ENCODE peak calls at places on chromosome 20, in four cellular contexts. F is A172; D is HT1080; J is stimulated activated CD4-positive, alpha-beta T cell treated with anti-CD3 and anti-CD28 coated beads, Interleukin-1b, Interleukin-23, amount 100 ng/mL, for 48 hours. K is an unnamed sample.

GRCh38 chr20:58982406-58983114 is 1.5 kb downstream of the NELFCD start:
- DNase-seq in F (no peak), D (no peak), J (no peak), K (peak)

GRCh38 chr20:45373353-45374100 is 4.6 kb downstream of the TP53TG5 start:
- DNase-seq in F (peak), D (peak), J (peak), K (peak)

GRCh38 chr20:49799698-49800097 is 12.9 kb upstream of the SLC9A8 start:
- DNase-seq in F (no peak), D (no peak), J (no peak), K (no peak)

GRCh38 chr20:23235173-23236027 is 115.2 kb upstream of the NXT1 start:
- DNase-seq in F (no peak), D (peak), J (peak), K (peak)

GRCh38 chr20:11221046-11221445 is 547.2 kb upstream of the JAG1 start:
- DNase-seq in F (no peak), D (no peak), J (no peak), K (no peak)

GRCh38 chr20:41361757-41362747 is 4.6 kb downstream of the EMILIN3 start:
- DNase-seq in F (no peak), D (no peak), J (no peak), K (no peak)

GRCh38 chr20:3744806-3745685 is 12.6 kb downstream of the HSPA12B start:
- DNase-seq in F (peak), D (no peak), J (peak), K (peak)

GRCh38 chr20:10357974-10358373 is 76.0 kb downstream of the MKKS start:
- DNase-seq in F (no peak), D (no peak), J (no peak), K (no peak)

GRCh38 chr20:9331707-9332435 is 182.5 kb upstream of the LAMP5 start:
- DNase-seq in F (no peak), D (no peak), J (no peak), K (no peak)

GRCh38 chr20:1472556-1473243 is 6.1 kb upstream of the NSFL1C start:
- DNase-seq in F (no peak), D (no peak), J (no peak), K (no peak)

K was measured in activated CD8-positive, alpha-beta T cell treated with anti-CD3 and anti-CD28 coated beads for 36 hours.